ENCODE peak calls at places on chromosomes 6 and 20, in four cellular contexts. S is HFFc6, E is Calu3, V is GM06990. K is an unnamed sample.

GRCh38 chr20:56750430-56750829 is 121.3 kb downstream of the TFAP2C start:
- DNase-seq in S (no peak), E (no peak), V (no peak), K (no peak)

GRCh38 chr6:31620586-31621319 is at the start of gene PRRC2A:
- DNase-seq in S (no peak), E (peak; percentile 89), V (no peak), K (no peak)

GRCh38 chr6:57435475-57436163 is 118.2 kb downstream of the PRIM2 start:
- DNase-seq in S (no peak), E (no peak), V (no peak), K (no peak)

GRCh38 chr20:53494753-53495152 is 98.9 kb downstream of the ZNF217 start:
- DNase-seq in S (no peak), E (no peak), V (no peak), K (no peak)

GRCh38 chr6:148577687-148578488 is 168.9 kb upstream of the UST start:
- DNase-seq in S (peak; percentile 75), E (peak; percentile 66), V (peak; percentile 69), K (peak; percentile 79)

GRCh38 chr6:33620158-33620583 is 951 bp upstream of the ITPR3 start:
- DNase-seq in S (peak; percentile 28), E (peak; percentile 70), V (peak; percentile 60), K (no peak)

GRCh38 chr6:169498887-169499513 is 202.8 kb downstream of the WDR27 start:
- DNase-seq in S (no peak), E (no peak), V (no peak), K (no peak)

GRCh38 chr20:60358101-60358500 is 399.9 kb downstream of the CDH26 start:
- DNase-seq in S (no peak), E (no peak), V (no peak), K (no peak)

GRCh38 chr20:56629464-56630085 is 469 bp downstream of the TFAP2C start:
- DNase-seq in S (no peak), E (peak; percentile 8), V (peak; percentile 9), K (no peak)

GRCh38 chr6:28585335-28585734 is 59.7 kb downstream of the GPX5 start:
- DNase-seq in S (peak; percentile 68), E (no peak), V (no peak), K (peak; percentile 54)

GRCh38 chr6:13445744-13446115 is 41.7 kb downstream of the GFOD1 start:
- DNase-seq in S (no peak), E (no peak), V (no peak), K (no peak)
- TF ChIP-seq CTCF in S (no peak), E (no peak), V (no peak), K (no peak)

DNA sequence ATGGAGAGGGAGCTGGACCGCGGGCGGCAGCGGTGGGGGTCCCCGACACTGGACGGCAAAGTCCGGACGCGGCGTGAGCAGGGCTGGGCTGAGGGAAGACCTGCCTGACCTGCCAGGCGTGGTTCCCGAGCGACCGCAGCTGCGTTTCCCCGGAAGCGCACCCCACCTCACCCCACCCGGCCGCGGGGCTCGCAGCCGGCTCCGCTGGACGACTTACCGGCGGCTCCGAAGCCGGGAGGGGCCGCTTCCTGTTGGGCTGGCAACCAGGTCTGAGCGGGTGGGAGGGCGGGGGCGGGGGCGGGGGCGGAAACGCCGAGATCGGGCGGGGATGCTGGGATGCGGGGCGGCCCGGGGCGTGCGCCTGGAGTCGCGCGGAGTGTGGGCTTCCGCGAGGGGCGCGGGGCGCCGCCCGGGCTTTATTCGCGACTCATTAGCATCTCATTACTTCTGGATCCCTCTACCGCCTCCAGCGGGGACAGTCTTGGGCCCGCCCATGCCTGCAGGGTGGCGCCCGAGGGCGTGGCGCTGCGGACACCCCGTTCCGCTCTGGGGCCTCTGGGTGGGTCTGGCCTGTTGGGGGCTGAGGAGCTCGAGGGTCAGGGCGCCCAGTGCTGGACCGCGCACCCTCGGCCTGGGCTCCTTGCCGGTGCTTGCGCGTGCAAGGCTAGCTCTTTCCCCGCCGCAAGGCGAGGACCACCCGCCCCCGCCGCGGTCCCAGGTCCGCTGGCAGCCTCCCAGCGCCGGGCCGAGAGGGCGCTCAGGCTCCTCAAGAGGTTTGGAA is at the start of gene MICAL1:
- DNase-seq in S (peak; percentile 65), E (peak; percentile 77), V (peak; percentile 95), K (peak; percentile 32)
- TF ChIP-seq CTCF in S (peak; percentile 63), E (peak; percentile 35), V (peak; percentile 16), K (no peak)

GRCh38 chr20:45971675-45972499 is at the start of gene ZNF335:
- DNase-seq in S (peak; percentile 92), E (peak; percentile 99), V (peak; percentile 98), K (peak; percentile 92)
- TF ChIP-seq CTCF in S (peak; percentile 75), E (peak; percentile 35), V (no peak), K (no peak)

GRCh38 chr6:52536424-52536916 is 40.4 kb downstream of the TRAM2 start:
- DNase-seq in S (no peak), E (no peak), V (peak; percentile 67), K (no peak)
- TF ChIP-seq CTCF in S (peak; percentile 18), E (no peak), V (peak; percentile 42), K (no peak)

GRCh38 chr20:19047040-19047950 is 165.1 kb upstream of the SLC24A3 start:
- DNase-seq in S (no peak), E (peak; percentile 49), V (no peak), K (peak; percentile 39)
- TF ChIP-seq CTCF in S (no peak), E (no peak), V (no peak), K (no peak)

GRCh38 chr6:4775591-4776492 is at the start of gene CDYL:
- DNase-seq in S (peak; percentile 77), E (peak; percentile 87), V (peak; percentile 92), K (peak; percentile 84)
- TF ChIP-seq CTCF in S (peak; percentile 40), E (no peak), V (no peak), K (peak; percentile 27)

GRCh38 chr6:102223942-102224341 is 830.4 kb downstream of the GRIK2 start:
- DNase-seq in S (no peak), E (no peak), V (no peak), K (no peak)
- TF ChIP-seq CTCF in S (no peak), E (no peak), V (no peak), K (no peak)

GRCh38 chr6:79775222-79775621 is 144.1 kb downstream of the SH3BGRL2 start:
- DNase-seq in S (no peak), E (no peak), V (no peak), K (no peak)

GRCh38 chr6:79781916-79782315 is 150.8 kb downstream of the SH3BGRL2 start:
- DNase-seq in S (no peak), E (no peak), V (no peak), K (no peak)

GRCh38 chr6:79777713-79778579 is 146.8 kb downstream of the SH3BGRL2 start:
- DNase-seq in S (peak; percentile 32), E (peak; percentile 91), V (peak; percentile 84), K (peak; percentile 81)

GRCh38 chr6:79782775-79783174 is 151.6 kb downstream of the SH3BGRL2 start:
- DNase-seq in S (no peak), E (no peak), V (no peak), K (no peak)

GRCh38 chr6:79778794-79779193 is 147.7 kb downstream of the SH3BGRL2 start:
- DNase-seq in S (no peak), E (no peak), V (no peak), K (no peak)
- TF ChIP-seq CTCF in S (no peak), E (no peak), V (no peak), K (no peak)

DNA sequence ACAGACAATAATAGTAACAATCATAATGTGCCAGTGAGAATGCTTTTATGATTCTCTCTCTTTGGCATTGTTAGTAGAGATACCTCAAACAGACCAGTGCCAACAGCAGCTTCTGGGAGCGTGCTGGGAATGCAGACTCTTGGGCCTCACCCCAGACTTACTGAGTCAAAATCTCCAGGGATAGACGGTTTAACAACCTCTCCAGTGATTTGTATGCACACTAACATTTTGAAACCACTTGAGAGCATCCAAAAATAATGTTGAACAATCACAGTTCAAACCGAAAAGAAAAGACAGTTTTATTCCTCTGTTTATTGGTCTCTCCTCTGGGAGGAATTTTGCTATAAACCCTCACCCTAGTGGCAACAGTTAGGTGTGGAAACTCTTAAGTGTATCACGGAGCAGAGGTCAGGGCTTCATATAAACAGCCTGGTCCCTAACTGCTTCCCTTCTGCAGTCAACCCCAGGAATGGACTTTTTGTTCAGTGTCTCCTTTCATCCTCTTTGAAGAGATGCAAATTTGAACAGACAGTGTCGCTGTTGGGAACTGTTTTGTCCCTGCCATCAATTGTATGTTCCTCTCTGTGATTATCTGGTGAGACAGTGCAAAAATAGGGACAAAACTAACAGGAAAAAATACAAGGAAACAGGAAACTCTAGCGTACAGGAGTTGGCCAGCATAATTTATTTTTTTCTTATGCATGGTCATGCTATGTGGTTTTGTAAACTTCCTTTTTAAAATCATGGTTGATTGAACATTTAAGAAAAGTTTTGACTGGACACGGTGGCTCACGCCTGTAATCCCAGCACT is 162.4 kb upstream of the BTBD3 start:
- DNase-seq in S (no peak), E (no peak), V (no peak), K (no peak)
- TF ChIP-seq CTCF in S (peak; percentile 41), E (no peak), V (no peak), K (no peak)

K was measured in MCF 10A.